ENCODE peak calls at places on chromosomes 2 and 18, in four cellular contexts. C is CD4-positive, CD25-positive, alpha-beta regulatory T cell; Z is stimulated activated CD4-positive, alpha-beta T cell treated with anti-CD3 and anti-CD28 coated beads, Interleukin-2, amount 100 ng/mL, for 48 hours; D is activated naive CD4-positive, alpha-beta T cell. P is an unnamed sample.

GRCh38 chr18:5145168-5145857 is 51.7 kb downstream of the AKAIN1 start:
- DNase-seq in Z (no peak), D (no peak), C (no peak), P (no peak)

GRCh38 chr2:230408244-230408842 is 7.7 kb upstream of the SP100 start:
- DNase-seq in D (no peak), C (no peak), Z (no peak), P (no peak)

GRCh38 chr18:52334896-52335295 is 5.1 kb upstream of the DCC start:
- DNase-seq in C (no peak), Z (no peak), D (no peak), P (no peak)

GRCh38 chr2:210310550-210310949 is 4.4 kb downstream of the MYL1 start:
- DNase-seq in C (no peak), Z (no peak), D (no peak), P (no peak)

GRCh38 chr18:73669299-73669698 is 478.3 kb downstream of the FBXO15 start:
- DNase-seq in C (no peak), D (no peak), Z (no peak), P (no peak)

GRCh38 chr2:54336136-54336976 is 80.3 kb upstream of the TSPYL6 start:
- DNase-seq in C (no peak), Z (no peak), D (no peak), P (no peak)

GRCh38 chr2:222837643-222838056 is 23.2 kb upstream of the ACSL3 start:
- DNase-seq in C (no peak), Z (no peak), D (no peak), P (no peak)

GRCh38 chr2:179020156-179020750 is 29.7 kb downstream of the CCDC141 start:
- DNase-seq in D (peak; percentile 18), C (peak; percentile 54), Z (peak; percentile 50), P (no peak)

GRCh38 chr2:69915050-69915945 is at the start of gene MXD1:
- DNase-seq in C (no peak), D (no peak), Z (no peak), P (no peak)

GRCh38 chr2:150676747-150677382 is 189.4 kb upstream of the RND3 start:
- DNase-seq in Z (no peak), D (no peak), C (no peak), P (no peak)

GRCh38 chr2:161436411-161436810 is 20.3 kb downstream of the TBR1 start:
- DNase-seq in Z (no peak), C (no peak), D (no peak), P (no peak)

GRCh38 chr18:79516441-79516931 is 120.8 kb downstream of the NFATC1 start:
- DNase-seq in D (no peak), C (peak; percentile 24), Z (no peak), P (no peak)

GRCh38 chr2:152284398-152284797 is 50.6 kb upstream of the FMNL2 start:
- DNase-seq in C (no peak), Z (no peak), D (no peak), P (no peak)

GRCh38 chr2:101112772-101113157 is 38.4 kb downstream of the TBC1D8 start:
- DNase-seq in D (no peak), Z (no peak), C (no peak), P (no peak)

GRCh38 chr18:34783485-34783884 is 73.4 kb downstream of the DTNA start:
- DNase-seq in D (no peak), C (no peak), Z (no peak), P (no peak)

GRCh38 chr2:234415706-234416105 is 81.2 kb downstream of the ARL4C start:
- DNase-seq in C (no peak), Z (no peak), D (no peak), P (no peak)

GRCh38 chr2:133596701-133597393 is 28.6 kb upstream of the NCKAP5 start:
- DNase-seq in Z (no peak), C (no peak), D (no peak), P (no peak)

GRCh38 chr2:69164379-69164778 is 151.4 kb downstream of the ANTXR1 start:
- DNase-seq in D (no peak), Z (no peak), C (no peak), P (no peak)

GRCh38 chr18:25853716-25854465 is 236.5 kb downstream of the SS18 start:
- DNase-seq in C (no peak), D (no peak), Z (no peak), P (no peak)

GRCh38 chr2:65198737-65199136 is 28.9 kb upstream of the ACTR2 start:
- DNase-seq in D (no peak), Z (no peak), C (no peak), P (no peak)

GRCh38 chr2:120436460-120436739 is 90.5 kb downstream of the INHBB start:
- DNase-seq in D (no peak), Z (no peak), C (no peak), P (no peak)

GRCh38 chr2:2763998-2764355 is 432.9 kb upstream of the MYT1L start:
- DNase-seq in Z (no peak), C (no peak), D (no peak), P (no peak)

GRCh38 chr2:201191132-201191875 is 8.4 kb downstream of the CASP10 start:
- DNase-seq in D (no peak), C (peak; percentile 85), Z (no peak), P (no peak)

GRCh38 chr2:19837235-19837766 is 64.5 kb downstream of the TTC32 start:
- DNase-seq in C (no peak), Z (no peak), D (no peak), P (no peak)

GRCh38 chr2:14855751-14856150 is 223.2 kb downstream of the LRATD1 start:
- DNase-seq in Z (no peak), C (no peak), D (no peak), P (no peak)

GRCh38 chr2:181461056-181461630 is 4.0 kb downstream of the ITGA4 start:
- DNase-seq in D (no peak), C (peak; percentile 33), Z (no peak), P (no peak)

GRCh38 chr18:9147440-9148238 is 11.1 kb downstream of the ANKRD12 start:
- DNase-seq in C (peak; percentile 69), D (no peak), Z (no peak), P (no peak)

GRCh38 chr2:241821460-241822263 is 12.7 kb downstream of the NEU4 start:
- DNase-seq in Z (no peak), D (no peak), C (no peak), P (no peak)

GRCh38 chr2:141323571-141323970 is 807.2 kb downstream of the LRP1B start:
- DNase-seq in Z (no peak), D (no peak), C (no peak), P (no peak)

GRCh38 chr18:6948656-6949055 is 168.9 kb downstream of the LAMA1 start:
- DNase-seq in Z (no peak), D (no peak), C (no peak), P (no peak)

GRCh38 chr2:96530474-96531357 is 5.8 kb upstream of the ARID5A start:
- DNase-seq in Z (no peak), D (no peak), C (no peak), P (no peak)

GRCh38 chr2:241620419-241620769 is 16.6 kb downstream of the THAP4 start:
- DNase-seq in Z (peak; percentile 57), C (peak; percentile 12), D (no peak), P (no peak)

GRCh38 chr2:61181382-61182058 is 19.5 kb downstream of the C2orf74 start:
- DNase-seq in C (no peak), D (no peak), Z (no peak), P (no peak)

P was measured in esophagus squamous epithelium.